ENCODE peak calls at places on chromosomes 13 and 19, in five cellular contexts. S is NCI-H1417; D is GM19239; X is fibroblast of pulmonary artery; G is stimulated activated CD4-positive, alpha-beta T cell treated with anti-CD3 and anti-CD28 coated beads, Interleukin-15, amount 100 ng/mL, for 1 hour. C is an unnamed sample.

GRCh38 chr13:40987606-40988280 is 31.4 kb downstream of the ELF1 start:
- DNase-seq in S (no peak), D (no peak), X (no peak), G (no peak), C (no peak)

GRCh38 chr13:111909501-111909900 is 157.4 kb upstream of the SOX1 start:
- DNase-seq in S (no peak), D (no peak), X (no peak), G (no peak), C (no peak)

GRCh38 chr19:56348289-56348877 is 33.7 kb upstream of the ZSCAN5A start:
- DNase-seq in S (no peak), D (no peak), X (peak), G (no peak), C (no peak)

GRCh38 chr13:29496241-29496712 is 99.2 kb downstream of the SLC7A1 start:
- DNase-seq in S (no peak), D (peak), X (peak), G (no peak), C (no peak)

GRCh38 chr19:12156254-12157058 is at the start of gene ZNF625:
- DNase-seq in S (peak), D (peak), X (peak), G (no peak), C (peak)

GRCh38 chr19:32404939-32405430 is 585 bp upstream of the DPY19L3 start:
- DNase-seq in S (no peak), D (no peak), X (peak), G (peak), C (peak)

GRCh38 chr19:29531458-29532025 is 5.7 kb downstream of the VSTM2B start:
- DNase-seq in S (no peak), D (no peak), X (no peak), G (no peak), C (no peak)

GRCh38 chr13:90800082-90800746 is 547.3 kb upstream of the MIR17HG start:
- DNase-seq in S (no peak), D (no peak), X (peak), G (no peak), C (no peak)

GRCh38 chr19:3470500-3471128 is 9.7 kb downstream of the SMIM24 start:
- DNase-seq in S (no peak), D (no peak), X (no peak), G (no peak), C (no peak)

C was measured in COR-L47.